ENCODE peak calls at places on chromosomes 4 and X, in seven cellular contexts. H is NCI-H1092, V is RWPE1, X is T-cell, T is NCI-H2171 treated with DMSO at 0.1 percent for 48 hours, E is OCI-M1, Z is AG10803. S is an unnamed sample.

GRCh38 chr4:73859614-73860088 is 6.6 kb downstream of the PF4V1 start:
- DNase-seq in V (no peak), T (no peak), X (no peak), H (no peak), E (peak), Z (peak), S (no peak)

GRCh38 chr4:27791640-27792039 is 931.0 kb downstream of the STIM2 start:
- DNase-seq in E (no peak), V (no peak), Z (peak), H (no peak), T (no peak), X (no peak), S (no peak)

GRCh38 chr4:26621366-26621765 is 37.5 kb downstream of the TBC1D19 start:
- DNase-seq in T (no peak), E (no peak), Z (no peak), H (no peak), X (no peak), V (no peak), S (no peak)

GRCh38 chr4:13860126-13860525 is 232.6 kb upstream of the BOD1L1 start:
- DNase-seq in X (no peak), V (no peak), E (peak), H (no peak), Z (peak), T (no peak), S (no peak)

GRCh38 chrX:12844319-12844718 is 22.6 kb upstream of the TLR7 start:
- DNase-seq in T (no peak), E (no peak), X (no peak), Z (no peak), V (no peak), H (no peak), S (no peak)

GRCh38 chr4:2731907-2732314 is 24.2 kb downstream of the TNIP2 start:
- DNase-seq in Z (no peak), T (no peak), X (no peak), H (no peak), V (no peak), E (no peak), S (no peak)

GRCh38 chr4:20172070-20172760 is 79.5 kb upstream of the SLIT2 start:
- DNase-seq in X (no peak), E (no peak), V (no peak), Z (peak), T (no peak), H (no peak), S (no peak)

GRCh38 chr4:138978600-138978999 is 37.0 kb upstream of the NOCT start:
- DNase-seq in T (no peak), E (no peak), X (no peak), H (no peak), Z (no peak), V (no peak), S (no peak)

GRCh38 chrX:16807548-16807947 is 21.3 kb downstream of the TXLNG start:
- DNase-seq in E (peak), X (no peak), H (no peak), Z (peak), V (no peak), T (no peak), S (no peak)

S was measured in NCI-H446 treated with DMSO at 0.1 percent for 48 hours.